ENCODE peak calls at places on chromosomes 7 and 10, in nine cellular contexts. H is upper lobe of right lung; G is transverse colon; Y is hepatocyte; A is A549; U is CD8-positive, alpha-beta T cell; S is A673; F is gastrocnemius medialis; Z is Panc1. X is an unnamed sample.

GRCh38 chr7:29335188-29336083 is 140.9 kb downstream of the CHN2 start:
- DNase-seq in S (no peak), H (no peak), Z (no peak), Y (no peak), A (no peak), U (no peak), G (no peak), F (no peak), X (no peak)

GRCh38 chr10:94043431-94043990 is 49.8 kb downstream of the PLCE1 start:
- DNase-seq in U (no peak), H (no peak), Z (no peak), F (no peak), S (no peak), A (no peak), Y (no peak), G (no peak), X (no peak)

GRCh38 chr10:103153765-103154197 is 39.3 kb downstream of the NT5C2 start:
- DNase-seq in Z (no peak), F (no peak), H (no peak), Y (no peak), G (no peak), S (peak; percentile 38), U (no peak), A (no peak), X (no peak)

GRCh38 chr7:26910221-26910620 is 45.8 kb upstream of the SKAP2 start:
- DNase-seq in H (no peak), G (peak; percentile 27), Z (peak; percentile 38), A (no peak), U (no peak), Y (no peak), F (no peak), S (no peak), X (peak; percentile 1)

GRCh38 chr10:110209399-110209925 is 2.1 kb downstream of the MXI1 start:
- DNase-seq in Z (no peak), H (peak; percentile 74), F (peak; percentile 47), A (peak; percentile 52), G (peak; percentile 71), U (no peak), S (peak; percentile 77), Y (peak; percentile 77), X (peak; percentile 59)

GRCh38 chr10:28082885-28083284 is 84.0 kb upstream of the ODAD2 start:
- DNase-seq in Z (no peak), S (no peak), U (no peak), F (no peak), Y (no peak), H (no peak), G (no peak), A (no peak), X (no peak)

GRCh38 chr10:113689574-113689973 is 9.9 kb downstream of the CASP7 start:
- DNase-seq in S (no peak), U (no peak), Y (no peak), Z (no peak), G (no peak), F (no peak), H (no peak), A (no peak), X (no peak)

GRCh38 chr7:128259131-128260056 is 18.3 kb downstream of the LEP start:
- DNase-seq in S (no peak), H (peak; percentile 70), Z (no peak), F (no peak), G (peak; percentile 78), U (no peak), A (no peak), Y (peak; percentile 27), X (peak; percentile 70)

GRCh38 chr10:121788115-121788514 is 139.7 kb downstream of the ATE1 start:
- DNase-seq in Y (no peak), U (no peak), S (no peak), F (no peak), Z (no peak), A (no peak), G (no peak), H (no peak), X (no peak)

GRCh38 chr10:121796342-121796741 is 131.5 kb downstream of the ATE1 start:
- DNase-seq in S (no peak), U (no peak), Z (no peak), G (no peak), A (no peak), Y (no peak), F (no peak), H (no peak), X (no peak)

GRCh38 chr10:121792198-121792597 is 135.6 kb downstream of the ATE1 start:
- DNase-seq in U (no peak), Y (no peak), S (no peak), Z (no peak), G (no peak), H (no peak), F (no peak), A (no peak), X (no peak)

GRCh38 chr10:121788717-121789116 is 139.1 kb downstream of the ATE1 start:
- DNase-seq in S (no peak), U (no peak), H (no peak), A (no peak), F (no peak), Y (no peak), G (no peak), Z (no peak), X (no peak)

GRCh38 chr10:121791761-121792160 is 136.1 kb downstream of the ATE1 start:
- DNase-seq in S (no peak), U (no peak), G (no peak), Y (no peak), F (no peak), A (no peak), H (no peak), Z (no peak), X (no peak)
- H3K9me3 ChIP-seq in S (no peaks in the 10 kb centered on the region), U (no peaks in the 10 kb centered on the region), G (no peaks in the 10 kb centered on the region), Y (no peaks in the 10 kb centered on the region), F (no peaks in the 10 kb centered on the region), A (no peaks in the 10 kb centered on the region), H (no peaks in the 10 kb centered on the region), Z (no peaks in the 10 kb centered on the region), X (no peaks in the 10 kb centered on the region)

DNA sequence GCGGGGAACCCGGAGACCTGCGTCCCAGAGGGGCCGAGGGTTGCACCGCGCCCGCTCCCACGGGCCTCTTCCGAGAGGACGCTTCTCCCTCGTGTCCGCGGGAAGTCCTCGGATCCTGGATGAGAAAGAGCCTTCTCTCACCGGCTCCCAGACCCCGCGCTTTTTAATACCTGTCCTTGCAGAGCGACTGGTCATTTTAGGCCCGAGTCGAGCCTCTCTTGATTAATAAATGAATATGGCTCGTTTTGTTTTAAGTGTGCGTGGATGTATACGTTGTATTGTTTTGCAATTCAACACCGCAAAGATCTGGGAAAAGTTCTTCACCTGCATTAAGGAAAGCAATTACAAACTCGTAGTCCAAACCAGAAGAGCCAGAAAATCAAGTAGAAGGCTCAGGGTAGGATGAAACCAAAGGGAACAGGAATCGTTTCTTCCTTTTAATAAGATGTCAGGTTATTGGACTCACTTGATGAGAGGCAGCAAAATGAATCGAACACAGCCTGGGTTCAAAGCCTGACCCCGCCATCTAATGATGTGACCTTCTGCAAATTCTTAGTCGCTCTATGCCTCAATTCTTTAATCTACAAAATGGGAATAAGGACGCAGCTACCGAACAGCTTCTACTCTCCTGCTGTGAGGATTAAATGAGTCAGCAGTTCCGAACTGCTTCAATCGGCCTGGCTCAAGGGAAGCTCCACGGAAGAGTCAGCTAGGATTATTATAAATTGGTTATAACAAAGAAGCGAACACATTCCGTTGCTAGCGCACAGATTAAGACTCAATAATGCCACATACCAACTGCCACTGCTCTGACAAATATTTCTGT is 277.8 kb upstream of the NEBL start:
- DNase-seq in Y (no peak), S (peak; percentile 79), A (no peak), Z (no peak), H (no peak), U (no peak), G (no peak), F (no peak), X (no peak)
- H3K27ac ChIP-seq in Y (peak overlapping the region; percentile 60), S (no peak overlapping the region), A (peak overlapping the region; percentile 94), Z (peak overlapping the region; percentile 93), H (peak overlapping the region; percentile 88), U (no peak overlapping the region), G (peak overlapping the region; percentile 65), F (no peak overlapping the region), X (no peak overlapping the region)

GRCh38 chr7:156222151-156222550 is 409.9 kb upstream of the SHH start:
- DNase-seq in Y (no peak), U (no peak), F (no peak), G (no peak), A (no peak), Z (no peak), S (no peak), H (no peak), X (no peak)

GRCh38 chr7:156220078-156220605 is 407.9 kb upstream of the SHH start:
- DNase-seq in Z (no peak), Y (no peak), S (no peak), F (no peak), A (no peak), H (no peak), G (no peak), U (no peak), X (no peak)

GRCh38 chr7:156222611-156223010 is 410.3 kb upstream of the SHH start:
- DNase-seq in F (no peak), Y (no peak), U (no peak), A (no peak), H (no peak), S (no peak), Z (no peak), G (no peak), X (no peak)

GRCh38 chr7:156219307-156220077 is 407.2 kb upstream of the SHH start:
- DNase-seq in F (no peak), H (no peak), G (no peak), U (no peak), Y (no peak), A (no peak), S (no peak), Z (no peak), X (no peak)

DNA sequence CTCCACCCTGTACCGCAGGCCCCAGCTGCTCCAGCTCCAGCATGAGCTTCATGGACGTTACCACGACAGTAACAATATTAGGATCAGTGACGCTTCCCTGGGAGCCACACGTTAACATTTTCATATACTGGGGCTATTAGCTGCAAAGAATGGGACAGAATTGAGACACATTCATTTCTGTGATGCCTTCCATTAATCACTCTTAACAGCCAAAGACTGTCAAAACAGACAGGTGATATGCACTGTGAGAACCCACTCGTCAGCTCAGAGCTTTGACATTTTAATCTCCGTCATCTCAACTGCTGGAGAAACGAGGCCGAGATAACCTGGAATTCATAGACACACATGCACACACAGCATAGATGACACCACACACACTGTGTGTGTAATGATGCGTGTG is 408.4 kb upstream of the SHH start:
- DNase-seq in Z (no peak), H (no peak), A (no peak), U (no peak), Y (no peak), G (no peak), S (no peak), F (no peak), X (no peak)
- H3K9me3 ChIP-seq in Z (peaks cover 3% of the 10 kb centered on the region), H (no peaks in the 10 kb centered on the region), A (peaks cover 5% of the 10 kb centered on the region), U (no peaks in the 10 kb centered on the region), Y (no peaks in the 10 kb centered on the region), G (no peaks in the 10 kb centered on the region), S (no peaks in the 10 kb centered on the region), F (no peaks in the 10 kb centered on the region), X (no peaks in the 10 kb centered on the region)

DNA sequence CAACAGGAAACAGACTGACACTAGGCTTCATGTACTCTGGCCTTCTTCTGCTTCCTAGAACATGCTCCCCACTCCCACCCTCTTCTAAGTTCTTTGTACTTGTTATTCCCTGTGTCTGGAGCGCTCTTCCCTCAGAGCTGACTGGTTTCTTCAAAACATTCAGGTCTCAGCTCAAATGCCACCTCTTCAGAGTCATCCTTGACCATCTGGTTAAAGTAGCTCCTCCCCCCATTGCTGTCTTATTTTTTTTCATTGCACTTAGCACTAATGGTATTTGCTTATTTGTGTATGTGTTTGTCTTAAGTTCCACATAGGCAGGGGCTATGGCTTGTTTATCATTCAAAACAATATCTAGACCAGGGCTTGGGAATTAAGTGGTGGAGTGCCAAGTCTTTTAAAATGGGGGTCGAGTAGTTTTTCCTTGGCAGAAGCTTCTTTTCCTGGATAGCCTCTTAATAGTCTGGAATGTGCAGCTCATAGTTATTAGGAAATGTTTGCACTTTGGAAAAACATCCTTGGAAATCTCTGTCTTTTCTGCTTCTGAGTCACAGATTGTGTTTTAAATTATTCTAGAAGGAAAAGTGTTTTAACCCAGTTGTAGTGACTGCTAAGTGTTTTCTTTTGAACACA is 60.0 kb downstream of the RALA start:
- DNase-seq in Y (peak; percentile 13), A (no peak), G (no peak), F (no peak), U (no peak), H (no peak), S (no peak), Z (no peak), X (no peak)
- H3K27ac ChIP-seq in Y (peak overlapping the region; percentile 62), A (peak overlapping the region; percentile 15), G (peak overlapping the region; percentile 44), F (no peak overlapping the region), U (no peak overlapping the region), H (peak overlapping the region; percentile 17), S (no peak overlapping the region), Z (no peak overlapping the region), X (no peak overlapping the region)

X was measured in small intestine.